ENCODE peak calls at places on chromosomes 11 and 22, in eight cellular contexts. T is testis, I is HCT116, R is gastrocnemius medialis, Y is upper lobe of right lung, E is right lobe of liver, Z is stomach, L is small intestine. J is an unnamed sample. For H3K27me3, the result is how much of the 10 kb centered on the place peaks cover.

GRCh38 chr11:46391578-46392420 is at the start of gene CHRM4:
- DNase-seq in I (no peak), R (no peak), E (no peak), T (peak), Z (no peak), Y (no peak), L (peak), J (peak)

GRCh38 chr22:46086577-46087335 is 63.6 kb upstream of the PPARA start:
- DNase-seq in R (no peak), I (no peak), L (no peak), Y (peak), Z (peak), T (no peak), E (peak), J (peak)

GRCh38 chr22:20023214-20023613 is 2.3 kb downstream of the TANGO2 start:
- DNase-seq in T (no peak), R (no peak), L (no peak), Z (no peak), I (no peak), Y (no peak), E (no peak), J (no peak)

GRCh38 chr22:46111645-46112306 is 38.5 kb upstream of the PPARA start:
- DNase-seq in Z (no peak), R (no peak), E (no peak), I (no peak), Y (no peak), T (no peak), L (no peak), J (peak)

GRCh38 chr11:106697058-106697457 is 321.2 kb downstream of the GUCY1A2 start:
- DNase-seq in T (no peak), Y (no peak), E (no peak), Z (no peak), I (no peak), L (no peak), R (no peak), J (no peak)

GRCh38 chr11:34349882-34350281 is 7.9 kb downstream of the ABTB2 start:
- DNase-seq in Y (no peak), E (no peak), R (peak), I (no peak), T (no peak), L (peak), Z (no peak), J (no peak)

GRCh38 chr11:61174275-61174674 is 13.0 kb upstream of the VPS37C start:
- DNase-seq in L (no peak), T (no peak), R (no peak), Y (no peak), I (no peak), Z (peak), E (no peak), J (no peak)

GRCh38 chr11:84780689-84781293 is 846.4 kb downstream of the DLG2 start:
- DNase-seq in E (no peak), T (no peak), I (peak), Y (no peak), R (no peak), Z (no peak), L (peak), J (no peak)

GRCh38 chr11:45848654-45849081 is 1.4 kb downstream of the CRY2 start:
- DNase-seq in Z (peak), E (no peak), T (no peak), Y (no peak), I (no peak), L (peak), R (no peak), J (no peak)

GRCh38 chr22:46893281-46894020 is 131.0 kb downstream of the TBC1D22A start:
- DNase-seq in Y (peak), R (no peak), E (no peak), I (no peak), Z (peak), L (no peak), T (peak), J (no peak)

GRCh38 chr11:22163394-22163797 is 29.5 kb upstream of the ANO5 start:
- DNase-seq in E (no peak), Z (no peak), R (no peak), I (no peak), Y (peak), L (no peak), T (no peak), J (no peak)

GRCh38 chr11:73344191-73344607 is 32.0 kb upstream of the RELT start:
- DNase-seq in I (no peak), T (peak), E (no peak), L (no peak), R (no peak), Z (no peak), Y (no peak), J (no peak)

GRCh38 chr22:26429458-26430238 is 588 bp downstream of the ASPHD2 start:
- DNase-seq in R (no peak), Z (no peak), L (no peak), Y (no peak), I (no peak), T (no peak), E (no peak), J (no peak)

GRCh38 chr11:130159657-130160459 is at the start of gene ST14:
- DNase-seq in L (peak), Y (peak), I (no peak), E (peak), Z (peak), R (no peak), T (no peak), J (no peak)

GRCh38 chr11:84899740-84900139 is 727.4 kb downstream of the DLG2 start:
- DNase-seq in L (no peak), T (no peak), Z (no peak), I (peak), Y (no peak), E (no peak), R (no peak), J (no peak)

GRCh38 chr11:61161190-61162091 is at the start of gene VPS37C:
- DNase-seq in Y (peak), I (peak), L (peak), Z (peak), E (peak), R (peak), T (peak), J (peak)

GRCh38 chr11:127070808-127071207 is 70.2 kb upstream of the KIRREL3 start:
- DNase-seq in T (no peak), E (no peak), I (no peak), R (no peak), Y (no peak), L (no peak), Z (no peak), J (no peak)

GRCh38 chr11:45899448-45900174 is 7.5 kb downstream of the FREY1 start:
- DNase-seq in R (peak), E (peak), L (peak), I (no peak), T (peak), Z (peak), Y (peak), J (peak)

GRCh38 chr22:20652582-20652981 is 121.3 kb upstream of the SERPIND1 start:
- DNase-seq in E (no peak), Y (no peak), L (no peak), T (peak), I (no peak), R (no peak), Z (no peak), J (no peak)

GRCh38 chr22:31625661-31626426 is 36.2 kb downstream of the PISD start:
- DNase-seq in L (no peak), R (no peak), E (no peak), I (no peak), T (peak), Z (peak), Y (no peak), J (no peak)

GRCh38 chr11:108963118-108963517 is 298.2 kb downstream of the DDX10 start:
- DNase-seq in E (no peak), Z (no peak), R (no peak), L (no peak), I (no peak), Y (no peak), T (no peak), J (no peak)

GRCh38 chr22:29798801-29799200 is 31.6 kb downstream of the UQCR10 start:
- DNase-seq in Z (peak), I (no peak), R (peak), L (no peak), Y (no peak), E (peak), T (no peak), J (no peak)

GRCh38 chr11:76153609-76153949 is 52.7 kb downstream of the WNT11 start:
- DNase-seq in E (no peak), I (no peak), L (no peak), Y (no peak), R (no peak), T (no peak), Z (no peak), J (no peak)

GRCh38 chr22:38221407-38221806 is 19.6 kb downstream of the MAFF start:
- DNase-seq in Z (no peak), I (no peak), E (no peak), R (no peak), T (no peak), Y (no peak), L (no peak), J (no peak)

GRCh38 chr11:122796128-122796717 is 42.1 kb upstream of the CRTAM start:
- DNase-seq in I (no peak), E (peak), L (peak), Z (peak), Y (peak), R (no peak), T (peak), J (no peak)

GRCh38 chr11:68643576-68643975 is 40.8 kb upstream of the GAL start:
- DNase-seq in E (no peak), I (peak), T (no peak), L (no peak), Y (no peak), Z (no peak), R (no peak), J (no peak)

GRCh38 chr11:119371778-119372182 is 9.7 kb downstream of the USP2 start:
- DNase-seq in E (peak), L (peak), Y (peak), R (no peak), Z (no peak), T (peak), I (no peak), J (no peak)

GRCh38 chr11:68273056-68273738 is 1.4 kb upstream of the C11orf24 start:
- DNase-seq in R (no peak), Y (no peak), T (no peak), L (no peak), E (no peak), I (no peak), Z (no peak), J (no peak)

GRCh38 chr11:44530413-44531115 is 34.9 kb upstream of the CD82 start:
- DNase-seq in Y (no peak), E (no peak), L (no peak), T (no peak), I (no peak), R (no peak), Z (no peak), J (no peak)

GRCh38 chr11:103078710-103079109 is 13.2 kb downstream of the DCUN1D5 start:
- DNase-seq in Y (no peak), I (no peak), E (no peak), Z (no peak), T (no peak), L (no peak), R (no peak), J (no peak)

GRCh38 chr11:128901655-128902514 is 10.7 kb downstream of the KCNJ5 start:
- DNase-seq in Y (no peak), R (no peak), T (no peak), L (no peak), E (no peak), I (no peak), Z (no peak), J (no peak)

GRCh38 chr11:2129323-2129698 is 9.9 kb downstream of the IGF2 start:
- DNase-seq in L (no peak), T (no peak), E (peak), R (no peak), I (no peak), Y (no peak), Z (no peak), J (no peak)
- H3K27ac ChIP-seq in L (no peak), T (no peak), E (no peak), R (no peak), I (no peak), Y (no peak), Z (no peak), J (no peak)

GRCh38 chr11:64290352-64290751 is 750 bp upstream of the KCNK4 start:
- DNase-seq in I (no peak), Y (no peak), L (no peak), R (no peak), E (no peak), Z (no peak), T (no peak), J (no peak)
- H3K27me3 ChIP-seq in I (under half), Y (under half), L (under half), R (under half), E (under half), Z (under half), T (under half), J (under half)

DNA sequence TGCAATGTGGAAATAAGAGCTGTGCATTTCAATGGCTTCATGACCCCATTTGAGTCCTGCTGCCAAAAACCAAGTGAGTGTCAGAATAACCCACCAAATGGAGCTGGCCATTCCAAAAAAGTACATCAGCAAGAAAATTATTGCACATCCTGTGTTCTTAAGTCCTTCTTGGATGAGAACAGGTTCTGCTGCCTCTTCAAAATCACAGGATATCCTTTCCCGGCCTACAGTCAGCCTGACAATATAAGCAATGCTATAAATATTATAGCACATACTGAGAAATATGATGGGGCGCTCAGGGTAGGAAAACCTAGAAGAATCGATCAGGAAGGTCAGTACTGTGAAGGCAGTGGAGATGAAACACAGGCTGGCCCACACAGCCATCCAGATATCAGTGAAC is 3.5 kb downstream of the FZD4 start:
- DNase-seq in T (no peak), L (no peak), Z (no peak), I (no peak), E (no peak), Y (no peak), R (no peak), J (no peak)
- H3K4me3 ChIP-seq in T (no peak), L (no peak), Z (no peak), I (no peak), E (no peak), Y (peak), R (peak), J (peak)

GRCh38 chr11:1305063-1305495 is 4.4 kb downstream of the TOLLIP start:
- DNase-seq in I (no peak), T (no peak), L (no peak), E (no peak), Z (peak), Y (no peak), R (no peak), J (no peak)

GRCh38 chr11:1305558-1306056 is 3.8 kb downstream of the TOLLIP start:
- DNase-seq in R (no peak), I (no peak), E (peak), T (no peak), Z (peak), L (peak), Y (no peak), J (no peak)

GRCh38 chr11:1303973-1304372 is 5.5 kb downstream of the TOLLIP start:
- DNase-seq in Z (peak), I (no peak), Y (peak), E (peak), T (peak), R (no peak), L (no peak), J (no peak)

GRCh38 chr11:1303196-1303821 is 6.1 kb downstream of the TOLLIP start:
- DNase-seq in T (no peak), E (peak), L (peak), I (no peak), R (no peak), Y (peak), Z (peak), J (no peak)

DNA sequence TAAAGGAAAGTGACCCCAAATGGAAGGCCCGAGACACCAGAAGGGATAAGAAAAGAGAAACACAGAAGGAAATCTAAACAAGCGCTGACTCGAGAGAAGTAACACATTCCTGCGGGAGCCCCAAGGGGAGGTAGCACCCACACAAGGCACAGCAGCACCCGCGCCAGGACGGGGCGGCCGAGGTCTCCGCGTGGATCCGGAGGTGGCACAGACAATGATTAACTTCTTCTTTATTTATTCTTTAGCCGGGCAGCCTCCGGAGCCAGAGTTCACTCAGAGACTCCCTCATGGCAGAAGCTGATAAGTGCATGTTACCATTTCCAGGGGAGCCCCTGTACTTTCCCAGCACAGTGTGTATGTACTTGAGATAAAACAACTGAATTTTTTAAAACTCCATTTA is 5.1 kb downstream of the TOLLIP start:
- DNase-seq in I (no peak), E (peak), Z (peak), Y (peak), T (peak), L (peak), R (no peak), J (no peak)
- H3K27ac ChIP-seq in I (no peak), E (peak), Z (peak), Y (peak), T (peak), L (peak), R (peak), J (peak)

GRCh38 chr11:70583781-70584218 is 185.5 kb downstream of the CTTN start:
- DNase-seq in T (no peak), E (no peak), I (no peak), R (no peak), Y (peak), Z (no peak), L (no peak), J (peak)
- H3K27me3 ChIP-seq in T (under half), E (under half), I (under half), R (under half), Y (under half), Z (under half), L (under half), J (under half)